ENCODE peak calls at places on chromosomes 6 and 20, in four cellular contexts. V, O, M and Z are unnamed samples.
A peak's percentile ranks its signal among the peaks of the same experiment; 100 is the strongest.

GRCh38 chr6:43317968-43318367 is 9.3 kb upstream of the CRIP3 start:
- DNase-seq in M (no peak), V (no peak), O (no peak), Z (no peak)

GRCh38 chr6:39003072-39003471 is 45.5 kb upstream of the GLP1R start:
- DNase-seq in M (no peak), V (no peak), O (no peak), Z (no peak)

GRCh38 chr6:142918339-142919042 is 26.5 kb downstream of the HIVEP2 start:
- DNase-seq in M (no peak), V (no peak), O (no peak), Z (no peak)

GRCh38 chr6:144547409-144547808 is 262.3 kb downstream of the UTRN start:
- DNase-seq in M (no peak), V (no peak), O (no peak), Z (no peak)

GRCh38 chr6:87315071-87315470 is 7.3 kb upstream of the SMIM8 start:
- DNase-seq in V (no peak), M (no peak), O (no peak), Z (no peak)

GRCh38 chr6:3039384-3039783 is 28.9 kb upstream of the RIPK1 start:
- DNase-seq in M (no peak), V (no peak), O (no peak), Z (no peak)

GRCh38 chr6:19472850-19473249 is 364.3 kb upstream of the ID4 start:
- DNase-seq in M (no peak), V (no peak), O (no peak), Z (no peak)

GRCh38 chr20:50577175-50578018 is 67.2 kb downstream of the PTPN1 start:
- DNase-seq in V (peak; percentile 76), M (peak; percentile 86), O (no peak), Z (no peak)

GRCh38 chr20:54167909-54168872 is 5.6 kb downstream of the CYP24A1 start:
- DNase-seq in V (no peak), M (no peak), O (no peak), Z (no peak)

GRCh38 chr6:133248241-133249001 is 7.3 kb downstream of the EYA4 start:
- DNase-seq in V (no peak), O (no peak), M (no peak), Z (no peak)

DNA sequence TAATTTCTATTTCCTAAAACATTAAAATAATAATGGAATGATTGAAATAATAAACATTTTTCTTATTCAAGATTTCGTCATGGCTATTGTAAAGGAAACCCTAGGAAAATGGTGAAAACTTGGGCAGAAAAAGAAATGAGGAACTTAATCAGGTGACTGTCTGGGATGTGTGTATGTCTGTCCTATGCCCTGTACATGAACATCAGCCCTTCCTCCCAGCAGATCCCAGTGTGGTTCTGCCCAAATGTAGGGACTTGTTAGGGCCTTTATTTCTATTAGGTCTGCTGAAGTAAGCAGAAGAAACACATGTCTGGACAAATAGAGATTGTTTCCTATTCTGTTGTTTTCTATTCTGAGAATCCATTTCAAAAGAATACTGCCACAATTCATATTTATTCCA is 13.1 kb downstream of the RIOK1 start:
- DNase-seq in O (no peak), V (no peak), M (no peak), Z (no peak)
- H3K36me3 ChIP-seq in O (peaks cover 1% of the 10 kb centered on the region), V (no peaks in the 10 kb centered on the region), M (peaks cover 100% of the 10 kb centered on the region), Z (no peaks in the 10 kb centered on the region)

DNA sequence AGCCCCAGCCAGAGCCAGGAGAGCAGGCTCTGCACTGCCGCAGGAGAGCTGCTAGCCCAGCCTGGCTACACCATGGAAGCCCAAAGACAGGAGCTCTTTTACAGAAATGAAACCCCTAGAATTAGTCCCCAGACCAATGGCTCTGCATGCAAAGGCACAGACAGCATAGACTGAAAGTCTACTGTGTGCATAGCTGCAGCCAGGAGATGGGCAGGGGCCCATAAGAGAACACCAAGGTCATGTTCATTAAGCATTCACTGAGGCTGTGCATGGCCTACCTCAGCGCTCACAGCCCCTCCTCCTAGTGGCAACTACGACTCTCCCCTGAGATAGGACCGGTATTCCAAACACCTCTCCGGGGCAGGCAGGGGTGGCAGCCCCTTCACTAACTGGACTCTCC is 34.9 kb downstream of the SNX5 start:
- DNase-seq in M (no peak), V (no peak), O (no peak), Z (no peak)
- H3K4me3 ChIP-seq in M (no peak overlapping the region), V (no peak overlapping the region), O (no peak overlapping the region), Z (no peak overlapping the region)

DNA sequence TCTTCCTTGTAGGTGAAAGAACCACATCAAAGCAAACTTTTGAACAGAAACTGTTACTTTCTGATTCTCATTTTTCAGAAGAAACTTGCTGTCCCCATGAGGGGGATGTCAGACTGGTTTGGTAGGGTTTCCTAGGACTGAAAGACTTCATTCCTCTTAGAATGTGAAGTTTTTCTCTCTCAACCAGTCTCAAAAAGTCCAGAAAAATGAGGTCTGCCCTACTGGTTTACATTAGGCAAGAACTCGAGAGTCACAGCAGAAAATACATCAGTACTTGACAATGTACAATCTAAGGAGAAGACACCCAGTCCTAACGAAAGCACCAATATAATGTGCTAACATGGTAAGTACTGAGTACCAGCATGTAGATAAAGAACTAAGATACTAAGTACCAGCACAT is 12.7 kb upstream of the NHLRC1 start:
- DNase-seq in O (no peak), M (no peak), V (no peak), Z (no peak)
- H3K36me3 ChIP-seq in O (no peaks in the 10 kb centered on the region), M (peaks cover 99% of the 10 kb centered on the region), V (no peaks in the 10 kb centered on the region), Z (peaks cover 96% of the 10 kb centered on the region)

GRCh38 chr6:145815875-145816274 is 1.3 kb upstream of the FBXO30 start:
- DNase-seq in M (no peak), O (no peak), V (no peak), Z (no peak)
- H3K4me3 ChIP-seq in M (peak overlapping the region; percentile 67), O (peak overlapping the region; percentile 86), V (peak overlapping the region; percentile 78), Z (no peak overlapping the region)

GRCh38 chr6:21213492-21213891 is 380.1 kb upstream of the SOX4 start:
- DNase-seq in O (no peak), M (no peak), V (no peak), Z (no peak)

GRCh38 chr6:21208114-21208795 is 385.3 kb upstream of the SOX4 start:
- DNase-seq in V (no peak), M (no peak), O (peak; percentile 32), Z (no peak)

GRCh38 chr6:21204951-21205350 is 388.6 kb upstream of the SOX4 start:
- DNase-seq in V (no peak), M (no peak), O (no peak), Z (no peak)

DNA sequence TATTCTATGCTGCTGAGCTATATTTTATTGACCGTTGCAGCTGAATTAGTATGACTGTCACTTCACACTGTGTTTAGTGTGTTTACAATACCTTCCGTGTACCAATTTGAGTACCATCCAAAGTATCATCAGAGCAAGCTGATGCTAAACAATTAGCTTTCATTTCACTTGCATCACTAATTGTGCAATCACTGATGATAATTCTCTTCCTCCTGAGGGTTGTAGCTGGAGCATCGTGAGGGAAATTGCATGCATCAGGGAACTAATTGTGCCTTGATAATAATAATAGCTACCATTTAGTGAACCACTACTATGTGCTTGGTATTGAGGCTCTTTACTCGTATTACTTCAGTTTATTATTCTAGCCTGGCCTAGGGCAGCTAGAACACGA is 384.8 kb upstream of the SOX4 start:
- DNase-seq in O (no peak), V (no peak), M (no peak), Z (no peak)
- H3K36me3 ChIP-seq in O (no peaks in the 10 kb centered on the region), V (no peaks in the 10 kb centered on the region), M (peaks cover 11% of the 10 kb centered on the region), Z (no peaks in the 10 kb centered on the region)

GRCh38 chr6:28543671-28544131 is 18.0 kb downstream of the GPX5 start:
- DNase-seq in M (no peak), O (no peak), V (no peak), Z (no peak)
- H3K4me3 ChIP-seq in M (no peak overlapping the region), O (peak overlapping the region; percentile 14), V (no peak overlapping the region), Z (peak overlapping the region; percentile 4)

GRCh38 chr6:111699123-111699522 is 93.4 kb upstream of the TRAF3IP2 start:
- DNase-seq in M (no peak), V (no peak), O (no peak), Z (no peak)

GRCh38 chr6:111703723-111704122 is 98.0 kb upstream of the TRAF3IP2 start:
- DNase-seq in V (no peak), M (no peak), O (no peak), Z (no peak)

GRCh38 chr6:111701146-111701545 is 95.5 kb upstream of the TRAF3IP2 start:
- DNase-seq in M (no peak), V (no peak), O (no peak), Z (no peak)

GRCh38 chr6:111696814-111697213 is 91.1 kb upstream of the TRAF3IP2 start:
- DNase-seq in V (no peak), O (no peak), M (peak; percentile 76), Z (no peak)

GRCh38 chr6:111700135-111700690 is 94.5 kb upstream of the TRAF3IP2 start:
- DNase-seq in V (no peak), M (no peak), O (no peak), Z (no peak)
- H3K36me3 ChIP-seq in V (no peaks in the 10 kb centered on the region), M (peaks cover 64% of the 10 kb centered on the region), O (no peaks in the 10 kb centered on the region), Z (no peaks in the 10 kb centered on the region)

GRCh38 chr6:42050897-42051653 is 751 bp downstream of the TAF8 start:
- DNase-seq in V (no peak), O (no peak), M (no peak), Z (no peak)

GRCh38 chr6:42049116-42049809 is 1.1 kb upstream of the TAF8 start:
- DNase-seq in V (peak; percentile 24), M (no peak), O (no peak), Z (no peak)

GRCh38 chr6:42047220-42047590 is 3.1 kb upstream of the TAF8 start:
- DNase-seq in M (no peak), V (no peak), O (no peak), Z (no peak)

GRCh38 chr6:42047790-42048405 is 2.4 kb upstream of the TAF8 start:
- DNase-seq in O (no peak), V (no peak), M (no peak), Z (no peak)

DNA sequence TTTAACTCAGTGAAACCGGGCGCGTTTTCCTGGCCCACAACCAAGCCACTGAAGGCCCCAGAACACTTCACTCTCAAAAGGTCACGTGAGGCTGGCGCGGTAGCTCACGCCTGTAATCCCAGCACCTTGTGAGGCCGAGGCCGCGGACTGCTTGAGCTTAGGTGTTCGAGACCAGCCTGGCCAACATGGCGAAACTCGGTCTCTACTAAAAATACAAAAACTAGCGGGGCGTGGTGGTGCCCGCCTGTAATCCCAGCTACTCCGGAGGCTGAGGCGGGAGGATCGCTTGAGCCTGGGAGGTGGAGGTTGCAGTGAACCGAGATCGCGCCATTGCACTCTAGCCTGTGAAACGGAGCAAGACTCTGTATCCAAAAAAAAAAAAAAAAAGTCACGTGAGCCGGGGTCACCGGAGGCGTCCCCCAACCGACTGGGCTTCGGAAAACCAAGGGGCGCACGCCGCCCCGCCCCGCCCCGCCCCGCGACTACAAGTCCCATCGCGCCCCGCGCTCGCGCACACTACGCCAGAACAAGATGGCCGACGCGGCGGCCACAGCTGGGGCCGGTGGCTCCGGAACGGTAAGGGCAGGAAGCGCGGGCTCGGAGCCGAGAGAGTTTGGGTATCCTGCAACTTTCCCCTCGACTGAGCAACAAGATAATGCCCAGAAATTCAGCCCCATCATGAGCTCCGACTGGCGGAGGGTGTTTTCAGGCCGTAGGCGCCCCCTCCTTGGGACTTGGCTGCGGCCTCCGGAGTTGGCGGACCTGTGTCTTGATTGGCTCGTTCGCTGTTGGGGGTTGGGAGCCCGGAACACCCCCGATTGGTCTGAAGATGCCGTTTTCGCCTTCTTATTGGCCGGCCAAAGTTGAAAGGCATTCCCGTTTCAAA is at the start of gene TAF8:
- DNase-seq in M (peak; percentile 90), V (peak; percentile 91), O (peak; percentile 76), Z (peak; percentile 93)
- H3K4me3 ChIP-seq in M (peak within 1 kb of the TSS; percentile 71), V (peak within 1 kb of the TSS; percentile 57), O (peak within 1 kb of the TSS; percentile 81), Z (peak within 1 kb of the TSS; percentile 96)